ENCODE peak calls at places on chromosomes 2 and 18, in five cellular contexts. One of them, this sample, is unnamed. For H3K4me1, the result is how much of the 10 kb centered on the place peaks cover.

GRCh38 chr2:39437522-39438296 is 624 bp upstream of the MAP4K3 start:
- DNase-seq in mucosa of descending colon: peak
- DNase-seq in thyroid gland: peak
- DNase-seq in heart right ventricle: peak
- DNase-seq in right lobe of liver: peak
- DNase-seq in this sample: peak

GRCh38 chr2:201470821-201471731 is 19.5 kb downstream of the STRADB start:
- DNase-seq in heart right ventricle: no peak
- DNase-seq in right lobe of liver: no peak
- DNase-seq in mucosa of descending colon: no peak
- DNase-seq in thyroid gland: no peak
- DNase-seq in this sample: no peak

GRCh38 chr2:62227386-62228075 is 31.6 kb downstream of the B3GNT2 start:
- DNase-seq in heart right ventricle: no peak
- DNase-seq in right lobe of liver: no peak
- DNase-seq in thyroid gland: no peak
- DNase-seq in mucosa of descending colon: no peak
- DNase-seq in this sample: no peak

GRCh38 chr2:237858294-237859081 is 935 bp upstream of the RAMP1 start:
- DNase-seq in thyroid gland: peak
- DNase-seq in mucosa of descending colon: peak
- DNase-seq in right lobe of liver: peak
- DNase-seq in heart right ventricle: peak
- DNase-seq in this sample: peak

GRCh38 chr2:207474871-207475485 is 54.8 kb upstream of the CREB1 start:
- DNase-seq in heart right ventricle: peak
- DNase-seq in mucosa of descending colon: no peak
- DNase-seq in right lobe of liver: no peak
- DNase-seq in thyroid gland: no peak
- DNase-seq in this sample: no peak

GRCh38 chr2:165697727-165698620 is 96.1 kb downstream of the GALNT3 start:
- DNase-seq in thyroid gland: peak
- DNase-seq in heart right ventricle: no peak
- DNase-seq in mucosa of descending colon: no peak
- DNase-seq in right lobe of liver: no peak
- DNase-seq in this sample: no peak

GRCh38 chr2:216683846-216684245 is 11.5 kb downstream of the IGFBP5 start:
- DNase-seq in thyroid gland: no peak
- DNase-seq in right lobe of liver: no peak
- DNase-seq in mucosa of descending colon: no peak
- DNase-seq in heart right ventricle: no peak
- DNase-seq in this sample: no peak

GRCh38 chr2:147739531-147739930 is 105.3 kb upstream of the ACVR2A start:
- DNase-seq in right lobe of liver: no peak
- DNase-seq in mucosa of descending colon: no peak
- DNase-seq in heart right ventricle: no peak
- DNase-seq in thyroid gland: no peak
- DNase-seq in this sample: no peak

GRCh38 chr2:55885129-55885943 is 38.2 kb downstream of the EFEMP1 start:
- DNase-seq in heart right ventricle: peak
- DNase-seq in thyroid gland: no peak
- DNase-seq in right lobe of liver: no peak
- DNase-seq in mucosa of descending colon: no peak
- DNase-seq in this sample: no peak

GRCh38 chr18:8933714-8934284 is 168.7 kb upstream of the NDUFV2 start:
- DNase-seq in thyroid gland: no peak
- DNase-seq in mucosa of descending colon: no peak
- DNase-seq in right lobe of liver: no peak
- DNase-seq in heart right ventricle: no peak
- DNase-seq in this sample: no peak

GRCh38 chr2:67772216-67773180 is 290.3 kb downstream of the C1D start:
- DNase-seq in heart right ventricle: no peak
- DNase-seq in right lobe of liver: no peak
- DNase-seq in mucosa of descending colon: no peak
- DNase-seq in thyroid gland: peak
- DNase-seq in this sample: peak

GRCh38 chr18:76494181-76494540 is 881 bp downstream of the ZNF516 start:
- DNase-seq in right lobe of liver: peak
- DNase-seq in mucosa of descending colon: peak
- DNase-seq in thyroid gland: peak
- DNase-seq in heart right ventricle: no peak
- DNase-seq in this sample: peak

GRCh38 chr2:169189123-169189522 is 119.8 kb downstream of the DHRS9 start:
- DNase-seq in thyroid gland: no peak
- DNase-seq in right lobe of liver: no peak
- DNase-seq in mucosa of descending colon: no peak
- DNase-seq in heart right ventricle: no peak
- DNase-seq in this sample: no peak

GRCh38 chr2:20106746-20107145 is 55.3 kb upstream of the LAPTM4A start:
- DNase-seq in heart right ventricle: peak
- DNase-seq in mucosa of descending colon: peak
- DNase-seq in right lobe of liver: peak
- DNase-seq in thyroid gland: peak
- DNase-seq in this sample: peak

GRCh38 chr2:53994735-53995538 is 24.1 kb upstream of the PSME4 start:
- DNase-seq in thyroid gland: no peak
- DNase-seq in heart right ventricle: no peak
- DNase-seq in mucosa of descending colon: no peak
- DNase-seq in right lobe of liver: no peak
- DNase-seq in this sample: no peak

GRCh38 chr2:119240311-119241204 is 16.9 kb downstream of the STEAP3 start:
- DNase-seq in mucosa of descending colon: peak
- DNase-seq in right lobe of liver: peak
- DNase-seq in heart right ventricle: peak
- DNase-seq in thyroid gland: peak
- DNase-seq in this sample: peak

GRCh38 chr2:23689131-23689700 is 237.7 kb downstream of the ATAD2B start:
- DNase-seq in thyroid gland: no peak
- DNase-seq in heart right ventricle: no peak
- DNase-seq in right lobe of liver: peak
- DNase-seq in mucosa of descending colon: no peak
- DNase-seq in this sample: no peak

GRCh38 chr18:78779996-78780718 is 199.5 kb upstream of the SALL3 start:
- DNase-seq in heart right ventricle: no peak
- DNase-seq in mucosa of descending colon: no peak
- DNase-seq in right lobe of liver: no peak
- DNase-seq in thyroid gland: no peak
- DNase-seq in this sample: no peak

GRCh38 chr2:142140434-142140845 is 9.6 kb upstream of the LRP1B start:
- DNase-seq in mucosa of descending colon: no peak
- DNase-seq in heart right ventricle: no peak
- DNase-seq in thyroid gland: no peak
- DNase-seq in right lobe of liver: no peak
- DNase-seq in this sample: no peak

GRCh38 chr2:205245001-205245400 is 437.3 kb upstream of the NRP2 start:
- DNase-seq in right lobe of liver: no peak
- DNase-seq in heart right ventricle: no peak
- DNase-seq in thyroid gland: no peak
- DNase-seq in mucosa of descending colon: no peak
- DNase-seq in this sample: no peak

GRCh38 chr2:239273280-239274234 is 127.3 kb downstream of the HDAC4 start:
- DNase-seq in mucosa of descending colon: peak
- DNase-seq in heart right ventricle: no peak
- DNase-seq in thyroid gland: no peak
- DNase-seq in right lobe of liver: peak
- DNase-seq in this sample: no peak

GRCh38 chr18:39205565-39205964 is 1640.0 kb upstream of the CELF4 start:
- DNase-seq in heart right ventricle: no peak
- DNase-seq in mucosa of descending colon: no peak
- DNase-seq in thyroid gland: no peak
- DNase-seq in right lobe of liver: no peak
- DNase-seq in this sample: no peak

GRCh38 chr2:141417246-141417797 is 713.5 kb downstream of the LRP1B start:
- DNase-seq in right lobe of liver: no peak
- DNase-seq in thyroid gland: no peak
- DNase-seq in heart right ventricle: no peak
- DNase-seq in mucosa of descending colon: no peak
- DNase-seq in this sample: no peak

GRCh38 chr2:179218848-179219594 is 45.6 kb downstream of the SESTD1 start:
- DNase-seq in mucosa of descending colon: peak
- DNase-seq in thyroid gland: peak
- DNase-seq in right lobe of liver: peak
- DNase-seq in heart right ventricle: peak
- DNase-seq in this sample: peak

GRCh38 chr2:116952254-116952653 is 862.2 kb upstream of the DDX18 start:
- DNase-seq in thyroid gland: no peak
- DNase-seq in right lobe of liver: no peak
- DNase-seq in heart right ventricle: no peak
- DNase-seq in mucosa of descending colon: no peak
- DNase-seq in this sample: no peak

GRCh38 chr2:52036036-52036435 is 1004.1 kb upstream of the NRXN1 start:
- DNase-seq in thyroid gland: no peak
- DNase-seq in mucosa of descending colon: no peak
- DNase-seq in right lobe of liver: no peak
- DNase-seq in heart right ventricle: no peak
- DNase-seq in this sample: no peak

GRCh38 chr2:140863713-140864112 is 1267.1 kb downstream of the LRP1B start:
- DNase-seq in thyroid gland: no peak
- DNase-seq in mucosa of descending colon: no peak
- DNase-seq in heart right ventricle: no peak
- DNase-seq in right lobe of liver: no peak
- DNase-seq in this sample: no peak

GRCh38 chr2:241314933-241315182 is 614 bp downstream of the HDLBP start:
- DNase-seq in right lobe of liver: no peak
- DNase-seq in mucosa of descending colon: no peak
- DNase-seq in heart right ventricle: no peak
- DNase-seq in thyroid gland: no peak
- DNase-seq in this sample: no peak
- H3K4me1 ChIP-seq in right lobe of liver: under half
- H3K4me1 ChIP-seq in mucosa of descending colon: under half
- H3K4me1 ChIP-seq in heart right ventricle: half or more
- H3K4me1 ChIP-seq in thyroid gland: under half
- H3K4me1 ChIP-seq in this sample: under half

GRCh38 chr2:160289803-160290202 is 89.7 kb upstream of the ITGB6 start:
- DNase-seq in mucosa of descending colon: no peak
- DNase-seq in heart right ventricle: no peak
- DNase-seq in right lobe of liver: no peak
- DNase-seq in thyroid gland: no peak
- DNase-seq in this sample: no peak
- H3K4me3 ChIP-seq in mucosa of descending colon: no peak
- H3K4me3 ChIP-seq in heart right ventricle: no peak
- H3K4me3 ChIP-seq in right lobe of liver: no peak
- H3K4me3 ChIP-seq in thyroid gland: no peak
- H3K4me3 ChIP-seq in this sample: no peak

DNA sequence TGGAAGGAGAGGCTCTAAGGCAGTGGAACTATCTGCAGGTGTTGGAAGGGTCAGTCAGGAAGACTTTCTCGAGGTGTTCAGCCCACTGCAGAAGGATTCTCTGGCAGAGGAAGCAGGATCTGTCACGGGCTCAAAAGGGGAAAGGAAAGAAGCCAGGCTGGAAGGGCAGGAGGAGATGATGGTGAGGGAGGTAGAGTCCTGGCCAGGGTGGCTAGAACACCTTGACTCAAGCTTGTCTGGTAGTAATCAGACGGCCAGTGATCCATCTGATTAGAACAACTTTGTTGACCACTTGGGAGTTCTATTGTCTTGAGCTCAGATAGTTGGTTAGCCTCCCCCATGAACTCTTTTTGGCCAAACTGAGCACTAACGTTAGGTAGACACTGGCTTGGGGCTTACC is 9.7 kb upstream of the ATOH8 start:
- DNase-seq in thyroid gland: no peak
- DNase-seq in right lobe of liver: no peak
- DNase-seq in heart right ventricle: no peak
- DNase-seq in mucosa of descending colon: no peak
- DNase-seq in this sample: no peak
- H3K4me1 ChIP-seq in thyroid gland: half or more
- H3K4me1 ChIP-seq in right lobe of liver: under half
- H3K4me1 ChIP-seq in heart right ventricle: half or more
- H3K4me1 ChIP-seq in mucosa of descending colon: under half
- H3K4me1 ChIP-seq in this sample: under half

GRCh38 chr2:220346919-220347318 is 719.5 kb downstream of the SLC4A3 start:
- DNase-seq in heart right ventricle: no peak
- DNase-seq in right lobe of liver: no peak
- DNase-seq in mucosa of descending colon: no peak
- DNase-seq in thyroid gland: no peak
- DNase-seq in this sample: no peak

GRCh38 chr2:220347661-220348060 is 720.2 kb downstream of the SLC4A3 start:
- DNase-seq in heart right ventricle: no peak
- DNase-seq in thyroid gland: no peak
- DNase-seq in right lobe of liver: no peak
- DNase-seq in mucosa of descending colon: no peak
- DNase-seq in this sample: no peak
- H3K4me3 ChIP-seq in heart right ventricle: no peak
- H3K4me3 ChIP-seq in thyroid gland: no peak
- H3K4me3 ChIP-seq in right lobe of liver: no peak
- H3K4me3 ChIP-seq in mucosa of descending colon: no peak
- H3K4me3 ChIP-seq in this sample: no peak